ENCODE peak calls at places on chromosomes 16 and 17, in seven cellular contexts. K, C, D, Y, N, I and W are unnamed samples.

GRCh38 chr17:50469005-50469605 is 425 bp upstream of the CHAD start:
- DNase-seq in K (no peak), C (no peak), D (peak; percentile 49), Y (no peak), N (no peak), I (no peak), W (no peak)

GRCh38 chr16:77603656-77604055 is 118.7 kb upstream of the NUDT7 start:
- DNase-seq in K (no peak), C (no peak), D (no peak), Y (no peak), N (no peak), I (no peak), W (no peak)

GRCh38 chr17:79777166-79777843 is 643 bp upstream of the CBX2 start:
- DNase-seq in K (peak; percentile 32), C (peak; percentile 42), D (peak; percentile 64), Y (peak; percentile 74), N (peak; percentile 52), I (peak; percentile 21), W (peak; percentile 74)

GRCh38 chr16:22229881-22230280 is 23.8 kb downstream of the EEF2K start:
- DNase-seq in K (no peak), C (no peak), D (no peak), Y (no peak), N (no peak), I (no peak), W (no peak)

GRCh38 chr17:78838574-78839005 is 2.0 kb downstream of the USP36 start:
- DNase-seq in K (no peak), C (no peak), D (no peak), Y (no peak), N (peak; percentile 50), I (no peak), W (no peak)

GRCh38 chr17:7404737-7405412 is 978 bp upstream of the TMEM256 start:
- DNase-seq in K (no peak), C (no peak), D (peak; percentile 83), Y (no peak), N (no peak), I (no peak), W (peak; percentile 92)

GRCh38 chr16:83581082-83581481 is 226.7 kb upstream of the HSBP1 start:
- DNase-seq in K (no peak), C (peak; percentile 1), D (peak; percentile 8), Y (no peak), N (no peak), I (peak; percentile 42), W (no peak)

GRCh38 chr16:66205287-66206167 is 161.0 kb upstream of the CDH5 start:
- DNase-seq in K (no peak), C (no peak), D (peak; percentile 70), Y (no peak), N (no peak), I (no peak), W (no peak)

GRCh38 chr16:46607529-46607928 is 13.7 kb downstream of the SHCBP1 start:
- DNase-seq in K (no peak), C (peak; percentile 54), D (peak; percentile 67), Y (peak; percentile 43), N (no peak), I (peak; percentile 28), W (peak; percentile 63)

GRCh38 chr17:69608808-69609494 is 194.5 kb downstream of the MAP2K6 start:
- DNase-seq in K (no peak), C (peak; percentile 98), D (peak; percentile 95), Y (no peak), N (no peak), I (peak; percentile 94), W (no peak)

GRCh38 chr16:50285406-50286003 is 19.2 kb downstream of the ADCY7 start:
- DNase-seq in K (no peak), C (no peak), D (peak; percentile 63), Y (no peak), N (no peak), I (no peak), W (no peak)

GRCh38 chr17:48619821-48620496 is 4.9 kb upstream of the HOXB8 start:
- DNase-seq in K (no peak), C (no peak), D (no peak), Y (no peak), N (no peak), I (no peak), W (no peak)

GRCh38 chr17:80931421-80932265 is 60.0 kb upstream of the CHMP6 start:
- DNase-seq in K (no peak), C (peak; percentile 89), D (peak; percentile 90), Y (no peak), N (no peak), I (no peak), W (no peak)

GRCh38 chr16:75022567-75022966 is 23.7 kb downstream of the ZNRF1 start:
- DNase-seq in K (no peak), C (peak; percentile 44), D (peak; percentile 34), Y (no peak), N (no peak), I (no peak), W (no peak)

GRCh38 chr17:72264682-72265405 is 144.0 kb downstream of the SOX9 start:
- DNase-seq in K (no peak), C (no peak), D (no peak), Y (no peak), N (no peak), I (no peak), W (no peak)

GRCh38 chr16:4664538-4665418 is 28.6 kb upstream of the NUDT16L1 start:
- DNase-seq in K (no peak), C (peak; percentile 23), D (no peak), Y (peak; percentile 89), N (peak; percentile 73), I (no peak), W (no peak)

GRCh38 chr16:87578531-87578930 is 23.8 kb upstream of the JPH3 start:
- DNase-seq in K (no peak), C (no peak), D (no peak), Y (no peak), N (no peak), I (no peak), W (no peak)

GRCh38 chr17:28306954-28307401 is 12.0 kb upstream of the TMEM97 start:
- DNase-seq in K (no peak), C (no peak), D (no peak), Y (no peak), N (no peak), I (no peak), W (no peak)

GRCh38 chr17:57939797-57940196 is 15.4 kb downstream of the CUEDC1 start:
- DNase-seq in K (no peak), C (no peak), D (no peak), Y (peak; percentile 80), N (peak; percentile 66), I (no peak), W (peak; percentile 34)

GRCh38 chr16:56691885-56692284 is 9.6 kb downstream of the MT1X start:
- DNase-seq in K (no peak), C (peak; percentile 39), D (peak; percentile 49), Y (no peak), N (peak; percentile 46), I (peak; percentile 73), W (no peak)

GRCh38 chr16:87127061-87127765 is 190.0 kb downstream of the C16orf95 start:
- DNase-seq in K (no peak), C (peak; percentile 70), D (no peak), Y (no peak), N (no peak), I (no peak), W (no peak)

GRCh38 chr16:46695937-46696336 is 6.5 kb downstream of the ORC6 start:
- DNase-seq in K (no peak), C (no peak), D (no peak), Y (no peak), N (no peak), I (no peak), W (no peak)

GRCh38 chr16:65125871-65126270 is 4.0 kb upstream of the CDH11 start:
- DNase-seq in K (no peak), C (peak; percentile 41), D (peak; percentile 16), Y (peak; percentile 3), N (no peak), I (no peak), W (no peak)